ENCODE peak calls at places on chromosomes 12 and 14, in eight cellular contexts. One of them, this sample, is unnamed.

GRCh38 chr14:64495252-64495651 is 8.4 kb downstream of the ZBTB25 start:
- DNase-seq in upper lobe of right lung: no peak
- DNase-seq in BJ: no peak
- DNase-seq in lower leg skin: no peak
- DNase-seq in fibroblast of the aortic adventitia: no peak
- DNase-seq in CD8-positive, alpha-beta memory T cell: no peak
- DNase-seq in cardiac fibroblast: no peak
- DNase-seq in PC-9: no peak
- DNase-seq in this sample: no peak

GRCh38 chr14:29108908-29109307 is 342.3 kb downstream of the FOXG1 start:
- DNase-seq in upper lobe of right lung: no peak
- DNase-seq in BJ: no peak
- DNase-seq in lower leg skin: no peak
- DNase-seq in fibroblast of the aortic adventitia: no peak
- DNase-seq in CD8-positive, alpha-beta memory T cell: no peak
- DNase-seq in cardiac fibroblast: no peak
- DNase-seq in PC-9: no peak
- DNase-seq in this sample: no peak

GRCh38 chr12:9077576-9078031 is 38.1 kb downstream of the A2M start:
- DNase-seq in upper lobe of right lung: no peak
- DNase-seq in BJ: no peak
- DNase-seq in lower leg skin: no peak
- DNase-seq in fibroblast of the aortic adventitia: no peak
- DNase-seq in CD8-positive, alpha-beta memory T cell: no peak
- DNase-seq in cardiac fibroblast: no peak
- DNase-seq in PC-9: no peak
- DNase-seq in this sample: no peak

GRCh38 chr12:97745406-97746101 is 282.9 kb downstream of the RMST start:
- DNase-seq in upper lobe of right lung: no peak
- DNase-seq in BJ: no peak
- DNase-seq in lower leg skin: no peak
- DNase-seq in fibroblast of the aortic adventitia: no peak
- DNase-seq in CD8-positive, alpha-beta memory T cell: no peak
- DNase-seq in cardiac fibroblast: no peak
- DNase-seq in PC-9: no peak
- DNase-seq in this sample: no peak

GRCh38 chr14:72961579-72962335 is 35.5 kb downstream of the DCAF4 start:
- DNase-seq in upper lobe of right lung: no peak
- DNase-seq in BJ: no peak
- DNase-seq in lower leg skin: no peak
- DNase-seq in fibroblast of the aortic adventitia: peak
- DNase-seq in CD8-positive, alpha-beta memory T cell: no peak
- DNase-seq in cardiac fibroblast: no peak
- DNase-seq in PC-9: peak
- DNase-seq in this sample: no peak

GRCh38 chr14:55074662-55075061 is 23.2 kb downstream of the MAPK1IP1L start:
- DNase-seq in upper lobe of right lung: no peak
- DNase-seq in BJ: no peak
- DNase-seq in lower leg skin: no peak
- DNase-seq in fibroblast of the aortic adventitia: no peak
- DNase-seq in CD8-positive, alpha-beta memory T cell: no peak
- DNase-seq in cardiac fibroblast: peak
- DNase-seq in PC-9: no peak
- DNase-seq in this sample: peak

GRCh38 chr12:123614531-123614930 is 12.6 kb downstream of the DDX55 start:
- DNase-seq in upper lobe of right lung: no peak
- DNase-seq in BJ: no peak
- DNase-seq in lower leg skin: no peak
- DNase-seq in fibroblast of the aortic adventitia: peak
- DNase-seq in CD8-positive, alpha-beta memory T cell: no peak
- DNase-seq in cardiac fibroblast: peak
- DNase-seq in PC-9: no peak
- DNase-seq in this sample: peak

GRCh38 chr14:60563113-60563512 is 54.2 kb downstream of the SIX6 start:
- DNase-seq in upper lobe of right lung: no peak
- DNase-seq in BJ: peak
- DNase-seq in lower leg skin: no peak
- DNase-seq in fibroblast of the aortic adventitia: peak
- DNase-seq in CD8-positive, alpha-beta memory T cell: no peak
- DNase-seq in cardiac fibroblast: peak
- DNase-seq in PC-9: no peak
- DNase-seq in this sample: peak

GRCh38 chr12:2891240-2892053 is 756 bp downstream of the TULP3 start:
- DNase-seq in upper lobe of right lung: peak
- DNase-seq in BJ: no peak
- DNase-seq in lower leg skin: peak
- DNase-seq in fibroblast of the aortic adventitia: peak
- DNase-seq in CD8-positive, alpha-beta memory T cell: no peak
- DNase-seq in cardiac fibroblast: peak
- DNase-seq in PC-9: peak
- DNase-seq in this sample: peak

GRCh38 chr14:25413058-25413457 is 363.1 kb upstream of the STXBP6 start:
- DNase-seq in upper lobe of right lung: no peak
- DNase-seq in BJ: no peak
- DNase-seq in lower leg skin: no peak
- DNase-seq in fibroblast of the aortic adventitia: no peak
- DNase-seq in CD8-positive, alpha-beta memory T cell: no peak
- DNase-seq in cardiac fibroblast: no peak
- DNase-seq in PC-9: no peak
- DNase-seq in this sample: no peak

GRCh38 chr12:77325505-77325904 is 260.1 kb upstream of the E2F7 start:
- DNase-seq in upper lobe of right lung: peak
- DNase-seq in BJ: no peak
- DNase-seq in lower leg skin: no peak
- DNase-seq in fibroblast of the aortic adventitia: no peak
- DNase-seq in CD8-positive, alpha-beta memory T cell: no peak
- DNase-seq in cardiac fibroblast: no peak
- DNase-seq in PC-9: no peak
- DNase-seq in this sample: no peak

GRCh38 chr12:126676426-126676825 is 1590.5 kb upstream of the TMEM132C start:
- DNase-seq in upper lobe of right lung: no peak
- DNase-seq in BJ: no peak
- DNase-seq in lower leg skin: no peak
- DNase-seq in fibroblast of the aortic adventitia: peak
- DNase-seq in CD8-positive, alpha-beta memory T cell: no peak
- DNase-seq in cardiac fibroblast: no peak
- DNase-seq in PC-9: no peak
- DNase-seq in this sample: peak

GRCh38 chr14:105979446-105979845 is 453.1 kb downstream of the TMEM121 start:
- DNase-seq in upper lobe of right lung: no peak
- DNase-seq in BJ: no peak
- DNase-seq in lower leg skin: no peak
- DNase-seq in fibroblast of the aortic adventitia: no peak
- DNase-seq in CD8-positive, alpha-beta memory T cell: no peak
- DNase-seq in cardiac fibroblast: no peak
- DNase-seq in PC-9: no peak
- DNase-seq in this sample: no peak

GRCh38 chr12:130872179-130873096 is 572 bp downstream of the RAN start:
- DNase-seq in upper lobe of right lung: peak
- DNase-seq in BJ: no peak
- DNase-seq in lower leg skin: no peak
- DNase-seq in fibroblast of the aortic adventitia: peak
- DNase-seq in CD8-positive, alpha-beta memory T cell: peak
- DNase-seq in cardiac fibroblast: peak
- DNase-seq in PC-9: no peak
- DNase-seq in this sample: peak

GRCh38 chr14:34324363-34324795 is 137.7 kb downstream of the SPTSSA start:
- DNase-seq in upper lobe of right lung: no peak
- DNase-seq in BJ: no peak
- DNase-seq in lower leg skin: no peak
- DNase-seq in fibroblast of the aortic adventitia: peak
- DNase-seq in CD8-positive, alpha-beta memory T cell: peak
- DNase-seq in cardiac fibroblast: peak
- DNase-seq in PC-9: no peak
- DNase-seq in this sample: peak

DNA sequence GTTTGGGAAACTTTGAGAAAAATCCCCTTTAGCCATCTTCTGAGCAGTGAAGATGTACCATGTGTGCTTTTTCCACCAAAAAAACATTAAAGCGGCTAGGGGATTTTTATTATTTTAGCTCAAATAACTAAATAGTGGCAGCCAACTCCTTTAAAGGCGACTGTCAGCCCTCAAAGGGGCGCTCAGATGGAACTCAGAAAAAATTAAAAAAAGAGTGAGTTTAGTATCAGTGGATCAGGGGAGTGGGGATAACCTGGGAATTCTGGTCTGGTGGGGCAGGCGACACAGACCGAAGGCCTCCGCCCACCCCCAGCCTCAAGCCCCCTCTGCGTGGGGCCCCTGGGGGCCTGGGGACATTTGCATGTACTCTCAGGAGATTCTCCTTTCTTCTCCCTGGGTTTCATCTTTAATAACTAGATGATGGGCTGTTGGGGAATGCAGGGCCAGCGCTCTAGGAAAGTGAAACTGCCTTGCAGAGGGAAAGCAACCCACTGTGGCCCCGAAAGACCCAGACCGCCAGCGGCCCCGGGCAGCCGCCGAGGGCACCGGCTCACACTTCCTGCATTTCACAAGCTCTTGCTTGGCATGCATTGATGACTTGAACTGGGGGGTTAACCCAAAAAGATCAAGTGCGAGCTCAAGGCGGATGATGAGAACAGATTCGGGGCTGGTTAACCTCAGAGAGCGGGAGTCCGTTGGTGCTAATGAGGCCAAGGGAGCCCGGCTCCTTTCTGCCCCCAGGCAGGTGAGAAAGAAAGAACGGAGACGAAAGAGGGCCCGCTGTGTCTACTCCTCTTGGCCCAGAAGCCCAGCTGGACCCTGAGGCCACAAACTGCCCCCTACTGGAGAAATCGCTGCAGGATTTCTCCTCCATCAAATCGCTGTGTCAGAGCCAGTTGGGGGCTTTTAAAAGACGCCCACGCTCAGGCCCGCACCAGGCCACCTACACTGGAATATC is 7.3 kb upstream of the BATF start:
- DNase-seq in upper lobe of right lung: no peak
- DNase-seq in BJ: no peak
- DNase-seq in lower leg skin: no peak
- DNase-seq in fibroblast of the aortic adventitia: peak
- DNase-seq in CD8-positive, alpha-beta memory T cell: peak
- DNase-seq in cardiac fibroblast: peak
- DNase-seq in PC-9: no peak
- DNase-seq in this sample: peak
- H3K4me3 ChIP-seq in upper lobe of right lung: peak
- H3K4me3 ChIP-seq in BJ: peak
- H3K4me3 ChIP-seq in lower leg skin: no peak
- H3K4me3 ChIP-seq in fibroblast of the aortic adventitia: peak
- H3K4me3 ChIP-seq in CD8-positive, alpha-beta memory T cell: peak
- H3K4me3 ChIP-seq in cardiac fibroblast: peak
- H3K4me3 ChIP-seq in PC-9: no peak
- H3K4me3 ChIP-seq in this sample: peak

GRCh38 chr14:68544150-68544892 is 248.5 kb downstream of the ZFP36L1 start:
- DNase-seq in upper lobe of right lung: no peak
- DNase-seq in BJ: peak
- DNase-seq in lower leg skin: peak
- DNase-seq in fibroblast of the aortic adventitia: peak
- DNase-seq in CD8-positive, alpha-beta memory T cell: no peak
- DNase-seq in cardiac fibroblast: peak
- DNase-seq in PC-9: no peak
- DNase-seq in this sample: peak
- H3K4me3 ChIP-seq in upper lobe of right lung: no peak
- H3K4me3 ChIP-seq in BJ: no peak
- H3K4me3 ChIP-seq in lower leg skin: no peak
- H3K4me3 ChIP-seq in fibroblast of the aortic adventitia: no peak
- H3K4me3 ChIP-seq in CD8-positive, alpha-beta memory T cell: no peak
- H3K4me3 ChIP-seq in cardiac fibroblast: no peak
- H3K4me3 ChIP-seq in PC-9: no peak
- H3K4me3 ChIP-seq in this sample: no peak

DNA sequence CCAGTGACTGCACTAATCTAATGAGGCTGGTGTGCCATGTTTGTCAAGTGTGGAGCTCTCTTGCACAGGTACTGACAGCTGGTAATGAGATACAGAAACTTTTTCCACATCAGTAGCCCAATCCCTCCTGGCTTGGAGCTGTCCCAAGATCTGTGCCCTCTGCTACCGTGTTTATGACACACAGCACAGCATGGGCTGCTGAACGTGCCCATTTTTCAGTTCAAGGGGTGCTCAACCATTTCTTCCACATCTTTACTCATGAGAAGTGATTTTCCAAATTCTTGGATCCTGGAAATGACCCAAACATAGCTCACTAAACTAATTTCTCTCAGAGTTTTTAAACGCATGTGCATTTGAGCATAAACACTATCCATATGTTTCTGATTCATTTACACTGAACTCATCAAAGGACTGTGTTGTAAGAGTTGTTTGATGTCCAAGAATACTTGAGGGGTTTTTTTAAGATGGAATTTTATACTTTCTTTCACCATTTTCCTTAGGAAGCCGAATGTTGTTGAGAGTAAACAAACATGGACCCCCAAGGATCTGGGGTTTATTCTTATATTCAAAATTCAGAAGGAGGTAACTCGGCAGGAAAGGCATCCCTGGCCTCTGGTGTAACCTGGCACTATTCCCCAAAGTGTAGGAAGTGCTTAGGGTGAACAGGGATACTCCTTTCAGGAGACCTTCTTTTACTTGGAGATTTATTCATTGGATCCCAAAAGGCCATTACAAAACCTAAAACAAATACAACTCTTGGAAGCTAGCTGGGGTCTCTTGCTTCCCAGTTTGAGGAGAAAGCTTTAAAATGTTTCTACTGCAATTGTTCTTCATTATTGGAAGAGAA is 215.0 kb downstream of the BMP4 start:
- DNase-seq in upper lobe of right lung: no peak
- DNase-seq in BJ: no peak
- DNase-seq in lower leg skin: no peak
- DNase-seq in fibroblast of the aortic adventitia: no peak
- DNase-seq in CD8-positive, alpha-beta memory T cell: no peak
- DNase-seq in cardiac fibroblast: no peak
- DNase-seq in PC-9: no peak
- DNase-seq in this sample: peak
- H3K4me3 ChIP-seq in upper lobe of right lung: no peak
- H3K4me3 ChIP-seq in BJ: no peak
- H3K4me3 ChIP-seq in lower leg skin: no peak
- H3K4me3 ChIP-seq in fibroblast of the aortic adventitia: no peak
- H3K4me3 ChIP-seq in CD8-positive, alpha-beta memory T cell: no peak
- H3K4me3 ChIP-seq in cardiac fibroblast: no peak
- H3K4me3 ChIP-seq in PC-9: no peak
- H3K4me3 ChIP-seq in this sample: no peak

GRCh38 chr12:121803861-121804416 is at the start of gene SETD1B:
- DNase-seq in upper lobe of right lung: peak
- DNase-seq in BJ: no peak
- DNase-seq in lower leg skin: no peak
- DNase-seq in fibroblast of the aortic adventitia: peak
- DNase-seq in CD8-positive, alpha-beta memory T cell: peak
- DNase-seq in cardiac fibroblast: peak
- DNase-seq in PC-9: no peak
- DNase-seq in this sample: peak

GRCh38 chr12:121805800-121806555 is 2.2 kb downstream of the SETD1B start:
- DNase-seq in upper lobe of right lung: no peak
- DNase-seq in BJ: no peak
- DNase-seq in lower leg skin: no peak
- DNase-seq in fibroblast of the aortic adventitia: no peak
- DNase-seq in CD8-positive, alpha-beta memory T cell: peak
- DNase-seq in cardiac fibroblast: no peak
- DNase-seq in PC-9: no peak
- DNase-seq in this sample: peak

GRCh38 chr12:121806556-121807308 is 2.9 kb downstream of the SETD1B start:
- DNase-seq in upper lobe of right lung: no peak
- DNase-seq in BJ: no peak
- DNase-seq in lower leg skin: no peak
- DNase-seq in fibroblast of the aortic adventitia: peak
- DNase-seq in CD8-positive, alpha-beta memory T cell: no peak
- DNase-seq in cardiac fibroblast: peak
- DNase-seq in PC-9: no peak
- DNase-seq in this sample: no peak

GRCh38 chr12:121804417-121805111 is 755 bp downstream of the SETD1B start:
- DNase-seq in upper lobe of right lung: no peak
- DNase-seq in BJ: no peak
- DNase-seq in lower leg skin: no peak
- DNase-seq in fibroblast of the aortic adventitia: no peak
- DNase-seq in CD8-positive, alpha-beta memory T cell: peak
- DNase-seq in cardiac fibroblast: peak
- DNase-seq in PC-9: no peak
- DNase-seq in this sample: no peak

GRCh38 chr12:121805171-121805687 is 1.4 kb downstream of the SETD1B start:
- DNase-seq in upper lobe of right lung: no peak
- DNase-seq in BJ: no peak
- DNase-seq in lower leg skin: no peak
- DNase-seq in fibroblast of the aortic adventitia: peak
- DNase-seq in CD8-positive, alpha-beta memory T cell: peak
- DNase-seq in cardiac fibroblast: peak
- DNase-seq in PC-9: no peak
- DNase-seq in this sample: peak
- H3K4me3 ChIP-seq in upper lobe of right lung: peak
- H3K4me3 ChIP-seq in BJ: peak
- H3K4me3 ChIP-seq in lower leg skin: peak
- H3K4me3 ChIP-seq in fibroblast of the aortic adventitia: peak
- H3K4me3 ChIP-seq in CD8-positive, alpha-beta memory T cell: peak
- H3K4me3 ChIP-seq in cardiac fibroblast: peak
- H3K4me3 ChIP-seq in PC-9: peak
- H3K4me3 ChIP-seq in this sample: peak